ENCODE peak calls at places on chromosome 22, in eight cellular contexts. L, C, I, R, M, K, W and X are unnamed samples.
A peak's percentile ranks its signal among the peaks of the same experiment; 100 is the strongest.

GRCh38 chr22:37731804-37732471 is 35.1 kb downstream of the TRIOBP start:
- DNase-seq in L (no peak), C (no peak), I (no peak), R (no peak), M (no peak), K (no peak), W (no peak), X (no peak)

GRCh38 chr22:37430941-37431340 is 3.7 kb upstream of the ELFN2 start:
- DNase-seq in L (no peak), C (no peak), I (no peak), R (no peak), M (no peak), K (no peak), W (no peak), X (no peak)

GRCh38 chr22:20080445-20080775 is 369 bp downstream of the DGCR8 start:
- DNase-seq in L (no peak), C (peak; percentile 66), I (peak; percentile 61), R (peak; percentile 52), M (peak; percentile 52), K (peak; percentile 65), W (peak; percentile 39), X (no peak)

GRCh38 chr22:26168199-26168915 is 905 bp upstream of the SEZ6L start:
- DNase-seq in L (no peak), C (no peak), I (peak; percentile 9), R (no peak), M (no peak), K (no peak), W (no peak), X (peak; percentile 22)

GRCh38 chr22:16973591-16974297 is 34.3 kb downstream of the GAB4 start:
- DNase-seq in L (no peak), C (no peak), I (no peak), R (no peak), M (no peak), K (no peak), W (no peak), X (no peak)

GRCh38 chr22:32917577-32918375 is 116.3 kb downstream of the TIMP3 start:
- DNase-seq in L (no peak), C (no peak), I (no peak), R (no peak), M (peak; percentile 38), K (no peak), W (no peak), X (no peak)

GRCh38 chr22:24982301-24983056 is 30.0 kb downstream of the KIAA1671 start:
- DNase-seq in L (no peak), C (no peak), I (no peak), R (no peak), M (no peak), K (no peak), W (no peak), X (no peak)

GRCh38 chr22:23803001-23803819 is 16.4 kb downstream of the SMARCB1 start:
- DNase-seq in L (no peak), C (no peak), I (no peak), R (no peak), M (no peak), K (no peak), W (no peak), X (no peak)

GRCh38 chr22:44220727-44221680 is 40.3 kb downstream of the PARVG start:
- DNase-seq in L (no peak), C (no peak), I (no peak), R (no peak), M (no peak), K (no peak), W (no peak), X (no peak)

GRCh38 chr22:30857103-30857502 is 111.5 kb downstream of the MORC2 start:
- DNase-seq in L (no peak), C (no peak), I (no peak), R (no peak), M (no peak), K (no peak), W (no peak), X (no peak)

GRCh38 chr22:46149493-46149997 is 781 bp upstream of the PPARA start:
- DNase-seq in L (no peak), C (peak; percentile 21), I (peak; percentile 63), R (no peak), M (peak; percentile 39), K (peak; percentile 24), W (no peak), X (no peak)

GRCh38 chr22:30325065-30325720 is 1.5 kb downstream of the TBC1D10A start:
- DNase-seq in L (no peak), C (no peak), I (no peak), R (peak; percentile 94), M (peak; percentile 85), K (no peak), W (no peak), X (no peak)

GRCh38 chr22:33013051-33013450 is 45.1 kb downstream of the SYN3 start:
- DNase-seq in L (no peak), C (no peak), I (no peak), R (no peak), M (no peak), K (no peak), W (no peak), X (no peak)

GRCh38 chr22:30183861-30184278 is 62.7 kb downstream of the LIF start:
- DNase-seq in L (no peak), C (no peak), I (no peak), R (no peak), M (peak; percentile 47), K (no peak), W (no peak), X (no peak)

GRCh38 chr22:44970291-44970690 is 39.5 kb downstream of the PHF21B start:
- DNase-seq in L (no peak), C (no peak), I (no peak), R (no peak), M (no peak), K (no peak), W (no peak), X (no peak)

GRCh38 chr22:17847360-17848078 is 73.2 kb upstream of the BID start:
- DNase-seq in L (no peak), C (no peak), I (no peak), R (peak; percentile 62), M (no peak), K (no peak), W (no peak), X (no peak)

GRCh38 chr22:19759994-19760651 is 455 bp upstream of the TBX1 start:
- DNase-seq in L (no peak), C (no peak), I (no peak), R (no peak), M (no peak), K (no peak), W (no peak), X (no peak)

GRCh38 chr22:19565921-19566598 is 41.9 kb upstream of the CLDN5 start:
- DNase-seq in L (no peak), C (no peak), I (no peak), R (peak; percentile 50), M (no peak), K (no peak), W (no peak), X (no peak)

GRCh38 chr22:31343235-31344191 is 2.6 kb downstream of the PATZ1 start:
- DNase-seq in L (no peak), C (peak; percentile 5), I (peak; percentile 42), R (peak; percentile 80), M (peak; percentile 35), K (peak; percentile 60), W (no peak), X (peak; percentile 37)

GRCh38 chr22:17891427-17892167 is 117.3 kb upstream of the BID start:
- DNase-seq in L (no peak), C (no peak), I (no peak), R (no peak), M (no peak), K (peak; percentile 36), W (no peak), X (no peak)

GRCh38 chr22:37932821-37933578 is 20.4 kb downstream of the C22orf23 start:
- DNase-seq in L (no peak), C (no peak), I (no peak), R (peak; percentile 64), M (no peak), K (no peak), W (no peak), X (no peak)

GRCh38 chr22:49951986-49952896 is 8.3 kb upstream of the PIM3 start:
- DNase-seq in L (no peak), C (no peak), I (no peak), R (peak; percentile 58), M (peak; percentile 85), K (no peak), W (no peak), X (no peak)

GRCh38 chr22:25177226-25177625 is 22.4 kb upstream of the CRYBB3 start:
- DNase-seq in L (no peak), C (no peak), I (no peak), R (no peak), M (no peak), K (no peak), W (no peak), X (no peak)

GRCh38 chr22:33271390-33272161 is 213.4 kb upstream of the SYN3 start:
- DNase-seq in L (no peak), C (no peak), I (no peak), R (no peak), M (peak; percentile 24), K (no peak), W (no peak), X (no peak)

GRCh38 chr22:38309614-38310517 is 7.4 kb downstream of the CSNK1E start:
- DNase-seq in L (no peak), C (no peak), I (no peak), R (no peak), M (no peak), K (no peak), W (no peak), X (no peak)

GRCh38 chr22:30778261-30778660 is 83.6 kb downstream of the OSBP2 start:
- DNase-seq in L (no peak), C (no peak), I (no peak), R (no peak), M (no peak), K (no peak), W (no peak), X (no peak)

GRCh38 chr22:26714971-26715370 is 57.6 kb downstream of the MIAT start:
- DNase-seq in L (no peak), C (no peak), I (no peak), R (no peak), M (peak; percentile 21), K (no peak), W (no peak), X (no peak)

GRCh38 chr22:22578702-22579424 is 19.8 kb upstream of the PRAME start:
- DNase-seq in L (no peak), C (no peak), I (no peak), R (peak; percentile 9), M (peak; percentile 67), K (no peak), W (no peak), X (no peak)

GRCh38 chr22:27896251-27896650 is 22.8 kb downstream of the PITPNB start:
- DNase-seq in L (no peak), C (no peak), I (no peak), R (no peak), M (no peak), K (no peak), W (no peak), X (no peak)

GRCh38 chr22:37801946-37802309 is 5.8 kb upstream of the GCAT start:
- DNase-seq in L (no peak), C (no peak), I (no peak), R (no peak), M (no peak), K (no peak), W (no peak), X (no peak)

GRCh38 chr22:32531955-32532818 is 57.6 kb downstream of the FBXO7 start:
- DNase-seq in L (peak; percentile 89), C (no peak), I (no peak), R (peak; percentile 73), M (peak; percentile 92), K (peak; percentile 27), W (no peak), X (no peak)

GRCh38 chr22:42303304-42304020 is 33.0 kb upstream of the TCF20 start:
- DNase-seq in L (no peak), C (no peak), I (no peak), R (no peak), M (no peak), K (no peak), W (no peak), X (no peak)

GRCh38 chr22:19904881-19905618 is 36.5 kb upstream of the COMT start:
- DNase-seq in L (no peak), C (no peak), I (no peak), R (no peak), M (no peak), K (no peak), W (no peak), X (no peak)

GRCh38 chr22:30290679-30291333 is 1.5 kb upstream of the CASTOR1 start:
- DNase-seq in L (no peak), C (no peak), I (peak; percentile 77), R (peak; percentile 73), M (peak; percentile 87), K (peak; percentile 52), W (no peak), X (peak; percentile 69)